ENCODE peak calls at places on chromosomes 13 and 19, in four cellular contexts. A is cardiac fibroblast, M is aorta, C is astrocyte of the cerebellum. N is an unnamed sample.

GRCh38 chr19:18000480-18000980 is 7.4 kb upstream of the ARRDC2 start:
- DNase-seq in M (no peak), A (no peak), C (no peak), N (no peak)

GRCh38 chr19:35115538-35115951 is at the start of gene FXYD3:
- DNase-seq in A (no peak), C (no peak), M (no peak), N (no peak)

GRCh38 chr13:112814905-112815585 is 125.2 kb downstream of the ATP11A start:
- DNase-seq in C (no peak), A (peak), M (no peak), N (no peak)

GRCh38 chr13:52845334-52845761 is 3.1 kb downstream of the PCDH8 start:
- DNase-seq in A (no peak), C (no peak), M (no peak), N (no peak)

GRCh38 chr13:28707629-28708427 is 10.9 kb downstream of the SLC46A3 start:
- DNase-seq in A (peak), C (peak), M (no peak), N (peak)

GRCh38 chr19:13038306-13039210 is 43.3 kb downstream of the NFIX start:
- DNase-seq in M (no peak), A (no peak), C (no peak), N (no peak)

GRCh38 chr13:21670006-21670882 is 629 bp upstream of the FGF9 start:
- DNase-seq in A (peak), C (no peak), M (peak), N (no peak)

GRCh38 chr13:46896346-46897138 is at the start of gene HTR2A:
- DNase-seq in C (no peak), A (peak), M (peak), N (no peak)

GRCh38 chr19:18002347-18002850 is 5.6 kb upstream of the ARRDC2 start:
- DNase-seq in C (no peak), A (no peak), M (peak), N (no peak)

GRCh38 chr13:30088312-30088855 is 219.0 kb downstream of the KATNAL1 start:
- DNase-seq in A (no peak), C (no peak), M (no peak), N (no peak)

GRCh38 chr19:19185853-19186728 is 5.9 kb downstream of the BORCS8 start:
- DNase-seq in A (peak), C (no peak), M (no peak), N (no peak)

GRCh38 chr13:44516771-44517170 is 59.4 kb downstream of the TSC22D1 start:
- DNase-seq in C (no peak), M (no peak), A (no peak), N (no peak)

GRCh38 chr19:17001603-17002183 is 24.9 kb downstream of the CPAMD8 start:
- DNase-seq in C (no peak), A (no peak), M (peak), N (no peak)

GRCh38 chr19:10095948-10096614 is 6.4 kb downstream of the ANGPTL6 start:
- DNase-seq in A (peak), C (peak), M (peak), N (peak)

GRCh38 chr19:53877361-53877766 is 4.6 kb upstream of the PRKCG start:
- DNase-seq in A (peak), C (no peak), M (no peak), N (no peak)

GRCh38 chr19:9622531-9622930 is 1.5 kb upstream of the ZNF561 start:
- DNase-seq in A (no peak), M (no peak), C (no peak), N (no peak)

GRCh38 chr13:77213644-77214043 is 113.2 kb downstream of the MYCBP2 start:
- DNase-seq in M (no peak), A (peak), C (peak), N (no peak)

GRCh38 chr19:58277748-58278147 is 1.0 kb upstream of the ZNF8 start:
- DNase-seq in M (no peak), C (no peak), A (no peak), N (no peak)

GRCh38 chr19:10797078-10797477 is 38.9 kb downstream of the TMED1 start:
- DNase-seq in C (no peak), M (no peak), A (no peak), N (no peak)

GRCh38 chr13:23718916-23719470 is 148.8 kb downstream of the TNFRSF19 start:
- DNase-seq in C (no peak), A (no peak), M (no peak), N (no peak)

GRCh38 chr13:20826810-20827560 is 53.2 kb upstream of the EEF1AKMT1 start:
- DNase-seq in C (no peak), M (no peak), A (peak), N (no peak)

GRCh38 chr13:107649071-107649470 is 566.3 kb downstream of the LIG4 start:
- DNase-seq in M (no peak), C (no peak), A (no peak), N (no peak)

GRCh38 chr19:33683881-33684549 is 62.3 kb downstream of the CHST8 start:
- DNase-seq in A (peak), C (no peak), M (peak), N (no peak)

GRCh38 chr19:35167251-35168119 is 12.9 kb downstream of the FXYD5 start:
- DNase-seq in A (no peak), M (no peak), C (no peak), N (no peak)

GRCh38 chr19:33502991-33503790 is 18.4 kb downstream of the PEPD start:
- DNase-seq in C (no peak), M (peak), A (no peak), N (no peak)

GRCh38 chr19:23075031-23075733 is 41.6 kb upstream of the ZNF730 start:
- DNase-seq in C (peak), M (peak), A (peak), N (peak)

GRCh38 chr13:114146629-114147028 is 14.2 kb upstream of the RASA3 start:
- DNase-seq in M (no peak), C (no peak), A (no peak), N (no peak)

GRCh38 chr13:74920945-74921725 is 560.8 kb downstream of the TBC1D4 start:
- DNase-seq in M (no peak), A (no peak), C (no peak), N (no peak)

GRCh38 chr19:35901055-35901644 is 810 bp upstream of the NFKBID start:
- DNase-seq in A (peak), C (no peak), M (no peak), N (no peak)

GRCh38 chr13:79637086-79637763 is 156.3 kb downstream of the NDFIP2 start:
- DNase-seq in A (no peak), C (no peak), M (peak), N (no peak)

GRCh38 chr19:30677702-30678101 is 305.5 kb downstream of the ZNF536 start:
- DNase-seq in C (no peak), A (no peak), M (no peak), N (no peak)

GRCh38 chr19:1474011-1474764 is 4.8 kb downstream of the C19orf25 start:
- DNase-seq in A (no peak), C (no peak), M (no peak), N (no peak)

GRCh38 chr13:23622991-23623390 is 52.8 kb downstream of the TNFRSF19 start:
- DNase-seq in M (no peak), C (no peak), A (no peak), N (no peak)

GRCh38 chr13:29282096-29282495 is 313.4 kb downstream of the SLC7A1 start:
- DNase-seq in C (no peak), M (no peak), A (no peak), N (no peak)

GRCh38 chr13:48539550-48539949 is 6.7 kb upstream of the RCBTB2 start:
- DNase-seq in M (no peak), A (peak), C (no peak), N (no peak)

GRCh38 chr13:27449081-27449603 is 1.2 kb downstream of the MTIF3 start:
- DNase-seq in M (no peak), C (no peak), A (no peak), N (no peak)

GRCh38 chr19:51441410-51442390 is 16.6 kb downstream of the SIGLEC8 start:
- DNase-seq in M (no peak), C (no peak), A (no peak), N (no peak)
- H3K4me3 ChIP-seq in M (no peak), C (no peak), A (no peak), N (no peak)

GRCh38 chr13:60261432-60262351 is 98.0 kb upstream of the DIAPH3 start:
- DNase-seq in M (no peak), A (no peak), C (no peak), N (no peak)

GRCh38 chr13:60268203-60268555 is 104.5 kb upstream of the DIAPH3 start:
- DNase-seq in M (no peak), A (no peak), C (no peak), N (no peak)

GRCh38 chr13:60265566-60265965 is 101.8 kb upstream of the DIAPH3 start:
- DNase-seq in A (no peak), C (no peak), M (no peak), N (no peak)

GRCh38 chr13:60267498-60268202 is 103.9 kb upstream of the DIAPH3 start:
- DNase-seq in M (no peak), C (no peak), A (peak), N (no peak)
- H3K4me3 ChIP-seq in M (peak), C (peak), A (peak), N (peak)

GRCh38 chr13:60757481-60757880 is 360.5 kb downstream of the TDRD3 start:
- DNase-seq in M (no peak), A (no peak), C (no peak), N (no peak)

GRCh38 chr13:60755380-60756163 is 358.6 kb downstream of the TDRD3 start:
- DNase-seq in C (no peak), M (no peak), A (no peak), N (no peak)

GRCh38 chr13:60758637-60759036 is 361.6 kb downstream of the TDRD3 start:
- DNase-seq in C (no peak), M (no peak), A (no peak), N (no peak)

GRCh38 chr13:60756306-60756705 is 359.3 kb downstream of the TDRD3 start:
- DNase-seq in A (peak), C (no peak), M (no peak), N (no peak)

DNA sequence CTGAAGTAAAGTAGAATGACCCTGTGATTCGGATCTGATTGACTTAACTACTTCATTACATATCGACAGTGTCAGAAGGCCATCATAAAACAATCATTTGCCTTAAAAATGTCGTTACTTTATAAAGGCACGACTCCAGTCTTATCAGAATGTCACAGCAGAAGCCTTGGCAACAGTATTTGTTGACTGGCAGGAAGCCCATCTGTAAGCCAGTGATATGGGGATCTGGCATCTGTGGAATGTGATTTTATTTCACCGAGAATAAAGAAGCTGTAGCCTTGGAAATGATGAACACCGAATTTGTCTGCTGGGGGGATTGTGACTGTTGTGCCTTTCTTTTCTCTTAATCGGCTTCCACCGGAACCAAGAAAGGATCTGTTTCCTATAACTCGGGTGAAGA is 362.5 kb downstream of the TDRD3 start:
- DNase-seq in M (no peak), C (peak), A (peak), N (no peak)
- H3K4me3 ChIP-seq in M (no peak), C (no peak), A (no peak), N (no peak)

GRCh38 chr19:45817725-45818301 is 2.7 kb upstream of the RSPH6A start:
- DNase-seq in A (no peak), M (no peak), C (no peak), N (no peak)
- H3K4me3 ChIP-seq in A (no peak), M (no peak), C (no peak), N (no peak)

GRCh38 chr13:40963927-40964326 is 55.2 kb downstream of the ELF1 start:
- DNase-seq in A (peak), C (no peak), M (no peak), N (no peak)
- H3K4me3 ChIP-seq in A (no peak), C (no peak), M (no peak), N (no peak)

DNA sequence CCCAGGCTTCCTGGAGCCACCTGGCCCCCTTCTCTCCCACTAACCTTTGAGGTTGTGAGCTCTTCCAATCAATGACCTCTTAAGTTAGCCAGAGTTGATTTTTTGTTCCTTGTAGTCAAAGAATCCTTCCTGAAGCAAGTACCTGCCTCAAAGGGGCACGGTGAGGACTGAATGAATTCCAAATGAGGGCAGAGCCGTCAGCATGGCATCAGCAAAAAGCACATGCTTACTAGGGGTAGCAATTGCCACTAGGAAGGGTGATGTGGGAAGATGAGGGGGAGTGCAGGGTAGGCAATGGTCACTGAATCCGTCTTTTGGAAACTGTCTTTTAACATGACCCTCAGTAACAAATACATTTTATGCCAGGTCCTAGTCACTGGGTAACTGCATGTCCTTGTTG is 15.6 kb upstream of the DHRS12 start:
- DNase-seq in M (no peak), A (no peak), C (no peak), N (no peak)
- H3K4me3 ChIP-seq in M (no peak), A (no peak), C (no peak), N (no peak)

GRCh38 chr19:29003641-29004409 is 209.1 kb downstream of the UQCRFS1 start:
- DNase-seq in A (no peak), M (no peak), C (no peak), N (no peak)

GRCh38 chr19:29001922-29002247 is 211.1 kb downstream of the UQCRFS1 start:
- DNase-seq in A (no peak), M (no peak), C (no peak), N (no peak)

GRCh38 chr19:29001006-29001921 is 211.7 kb downstream of the UQCRFS1 start:
- DNase-seq in C (no peak), M (no peak), A (no peak), N (no peak)

GRCh38 chr19:28999733-29000433 is 213.1 kb downstream of the UQCRFS1 start:
- DNase-seq in M (no peak), A (no peak), C (no peak), N (no peak)

DNA sequence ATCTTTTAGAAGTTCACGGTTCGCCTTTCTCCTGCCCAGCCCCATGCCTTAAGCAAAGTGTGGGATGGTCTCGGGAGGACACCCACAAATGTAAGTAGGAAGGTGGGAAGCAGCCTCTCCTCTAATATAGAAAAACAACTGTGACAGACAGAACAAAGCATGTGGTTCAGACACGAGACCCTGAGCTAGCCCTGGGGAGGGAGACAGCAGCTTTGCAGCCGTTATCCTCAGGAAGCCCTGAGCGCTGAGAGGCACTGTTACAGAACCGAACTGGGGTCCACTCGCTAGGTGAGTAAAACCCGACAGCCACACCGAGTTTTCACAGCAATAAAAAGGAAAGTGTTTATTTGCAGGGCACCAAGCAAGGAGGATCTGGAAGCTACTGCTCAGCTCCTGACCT is 210.6 kb downstream of the UQCRFS1 start:
- DNase-seq in C (no peak), M (no peak), A (no peak), N (no peak)
- H3K4me3 ChIP-seq in C (no peak), M (no peak), A (no peak), N (no peak)

GRCh38 chr19:40530091-40530901 is 46.4 kb upstream of the SHKBP1 start:
- DNase-seq in M (no peak), A (no peak), C (no peak), N (no peak)
- H3K4me3 ChIP-seq in M (no peak), A (no peak), C (no peak), N (peak)

GRCh38 chr13:33794576-33794975 is 23.4 kb upstream of the RFC3 start:
- DNase-seq in C (no peak), M (no peak), A (peak), N (no peak)

GRCh38 chr13:33796095-33796494 is 21.9 kb upstream of the RFC3 start:
- DNase-seq in C (no peak), A (no peak), M (no peak), N (no peak)

GRCh38 chr13:33798023-33798422 is 19.9 kb upstream of the RFC3 start:
- DNase-seq in M (no peak), C (no peak), A (no peak), N (no peak)

GRCh38 chr13:33799950-33800592 is 17.9 kb upstream of the RFC3 start:
- DNase-seq in M (no peak), C (peak), A (peak), N (no peak)

GRCh38 chr13:33797622-33798021 is 20.3 kb upstream of the RFC3 start:
- DNase-seq in A (peak), M (no peak), C (peak), N (no peak)
- H3K4me3 ChIP-seq in A (no peak), M (peak), C (no peak), N (peak)

GRCh38 chr13:111249637-111250360 is 70.6 kb upstream of the TEX29 start:
- DNase-seq in C (no peak), A (no peak), M (no peak), N (no peak)
- H3K4me3 ChIP-seq in C (no peak), A (no peak), M (no peak), N (no peak)